ENCODE peak calls at places on chromosome 4, in nine cellular contexts. N is psoas muscle, L is astrocyte of the spinal cord, M is neural progenitor cell, W is sigmoid colon, Y is fibroblast of lung, E is lower lobe of right lung, D is foreskin fibroblast, X is left lung. Q is an unnamed sample.

GRCh38 chr4:98260047-98260578 is 1.1 kb upstream of the RAP1GDS1 start:
- DNase-seq in D (peak), N (peak), W (peak), L (no peak), E (no peak), X (no peak), Y (no peak), M (peak), Q (no peak)

GRCh38 chr4:155207534-155208257 is 740 bp upstream of the NPY2R start:
- DNase-seq in E (no peak), Y (peak), L (peak), X (peak), D (peak), N (peak), M (peak), W (no peak), Q (peak)

GRCh38 chr4:94690851-94691254 is 66.9 kb upstream of the BMPR1B start:
- DNase-seq in L (peak), N (no peak), M (no peak), W (no peak), Y (peak), E (no peak), X (no peak), D (peak), Q (no peak)

GRCh38 chr4:5734841-5735240 is 23.8 kb downstream of the EVC start:
- DNase-seq in D (no peak), W (no peak), X (no peak), L (no peak), N (peak), M (no peak), Y (no peak), E (no peak), Q (no peak)

GRCh38 chr4:154125340-154125739 is 336.5 kb upstream of the SFRP2 start:
- DNase-seq in Y (no peak), W (no peak), E (no peak), D (no peak), L (no peak), N (no peak), M (no peak), X (no peak), Q (no peak)

GRCh38 chr4:144304025-144304424 is 163.5 kb upstream of the GYPA start:
- DNase-seq in M (no peak), X (no peak), L (no peak), E (no peak), W (no peak), D (no peak), N (no peak), Y (peak), Q (no peak)

GRCh38 chr4:163681208-163681821 is 186.8 kb downstream of the TMA16 start:
- DNase-seq in X (no peak), W (no peak), L (peak), Y (no peak), M (peak), D (no peak), E (no peak), N (no peak), Q (no peak)

GRCh38 chr4:89438102-89438831 is 130.7 kb upstream of the GPRIN3 start:
- DNase-seq in L (no peak), Y (no peak), X (no peak), M (peak), N (no peak), W (no peak), E (peak), D (peak), Q (peak)

GRCh38 chr4:15756361-15756861 is 21.7 kb upstream of the CD38 start:
- DNase-seq in W (no peak), D (peak), M (no peak), X (no peak), N (no peak), E (no peak), L (peak), Y (peak), Q (no peak)

GRCh38 chr4:182067828-182068227 is 175.4 kb upstream of the TENM3 start:
- DNase-seq in N (no peak), E (no peak), L (peak), M (peak), W (no peak), D (no peak), Y (no peak), X (no peak), Q (no peak)

GRCh38 chr4:121358473-121358872 is 22.3 kb downstream of the QRFPR start:
- DNase-seq in D (peak), E (no peak), Y (peak), L (peak), W (no peak), N (no peak), M (no peak), X (no peak), Q (no peak)

GRCh38 chr4:147620315-147620714 is 3.1 kb downstream of the TMEM184C start:
- DNase-seq in E (no peak), Y (no peak), X (no peak), D (no peak), L (no peak), M (no peak), W (no peak), N (no peak), Q (no peak)

GRCh38 chr4:100188829-100189228 is 1.4 kb downstream of the DDIT4L start:
- DNase-seq in E (no peak), D (no peak), N (peak), L (no peak), Y (no peak), W (no peak), X (no peak), M (no peak), Q (no peak)

GRCh38 chr4:38529189-38530115 is 134.5 kb upstream of the KLF3 start:
- DNase-seq in N (no peak), D (no peak), L (no peak), M (no peak), E (peak), Y (no peak), W (no peak), X (no peak), Q (peak)

GRCh38 chr4:77156912-77157858 is at the start of gene CCNG2:
- DNase-seq in E (peak), M (peak), L (peak), N (peak), Y (peak), D (peak), W (peak), X (peak), Q (no peak)

GRCh38 chr4:127309360-127310095 is 323.2 kb upstream of the INTU start:
- DNase-seq in D (peak), X (no peak), M (no peak), W (no peak), Y (peak), L (peak), E (no peak), N (no peak), Q (peak)

GRCh38 chr4:75549019-75549418 is 6.8 kb upstream of the ODAPH start:
- DNase-seq in W (no peak), X (no peak), N (no peak), M (no peak), E (no peak), L (no peak), D (no peak), Y (no peak), Q (no peak)

GRCh38 chr4:73417973-73418372 is 13.9 kb downstream of the ALB start:
- DNase-seq in N (no peak), X (no peak), D (peak), L (peak), W (no peak), Y (peak), E (no peak), M (peak), Q (no peak)

GRCh38 chr4:176270669-176271068 is 1.6 kb upstream of the ASB5 start:
- DNase-seq in M (no peak), L (peak), Y (peak), W (peak), E (no peak), X (no peak), N (peak), D (peak), Q (peak)

GRCh38 chr4:92969650-92970370 is 666.0 kb downstream of the GRID2 start:
- DNase-seq in E (no peak), D (peak), X (no peak), N (no peak), W (no peak), M (no peak), L (peak), Y (peak), Q (peak)

GRCh38 chr4:21652508-21653108 is 296.0 kb downstream of the KCNIP4 start:
- DNase-seq in Y (no peak), M (no peak), D (peak), E (no peak), N (no peak), X (no peak), W (no peak), L (no peak), Q (no peak)

GRCh38 chr4:162392938-162393337 is 229.1 kb upstream of the FSTL5 start:
- DNase-seq in W (no peak), X (no peak), L (no peak), D (no peak), N (no peak), M (no peak), E (no peak), Y (no peak), Q (no peak)

GRCh38 chr4:170589597-170590191 is 499.9 kb upstream of the AADAT start:
- DNase-seq in N (no peak), Y (peak), D (peak), W (no peak), X (no peak), M (peak), E (no peak), L (peak), Q (peak)

GRCh38 chr4:140930556-140930955 is 174.4 kb upstream of the TBC1D9 start:
- DNase-seq in X (no peak), M (no peak), D (no peak), W (peak), E (no peak), Y (no peak), L (no peak), N (no peak), Q (no peak)

GRCh38 chr4:26296021-26296420 is 24.8 kb upstream of the RBPJ start:
- DNase-seq in D (no peak), M (no peak), L (no peak), N (no peak), Y (no peak), W (no peak), E (no peak), X (no peak), Q (no peak)

GRCh38 chr4:102007959-102008425 is 217.5 kb downstream of the BANK1 start:
- DNase-seq in Y (no peak), E (no peak), X (no peak), N (no peak), D (peak), W (no peak), L (no peak), M (no peak), Q (no peak)
- H3K4me3 ChIP-seq in Y (no peak), E (no peak), X (no peak), N (no peak), D (no peak), W (no peak), L (no peak), M (no peak), Q (no peak)

GRCh38 chr4:7157140-7157488 is 35.2 kb upstream of the SORCS2 start:
- DNase-seq in D (no peak), M (no peak), N (no peak), X (no peak), Y (no peak), W (no peak), L (no peak), E (no peak), Q (no peak)
- TF ChIP-seq CTCF in D (no peak), M (no peak), N (no peak), X (no peak), Y (no peak), W (no peak), L (no peak), E (no peak), Q (no peak)

DNA sequence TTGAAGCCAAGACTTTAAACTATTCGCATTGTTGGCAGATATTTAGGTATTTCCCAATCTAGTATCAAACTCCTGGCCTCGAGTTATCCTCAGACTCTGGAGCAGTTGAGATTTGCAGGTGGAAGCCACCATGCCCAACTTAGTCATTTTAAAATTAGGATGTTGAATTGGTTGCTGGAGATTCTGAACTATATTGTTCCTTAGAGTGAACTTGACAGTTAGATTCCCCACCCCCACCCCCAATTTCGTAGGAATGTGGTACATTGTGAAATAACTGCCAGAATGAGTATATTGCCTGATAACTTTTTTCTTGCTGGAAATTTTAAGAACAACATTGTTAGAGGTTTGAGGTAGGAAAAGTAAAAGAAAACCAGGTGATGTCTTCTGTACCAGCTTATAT is 2.3 kb downstream of the NOCT start:
- DNase-seq in W (no peak), X (no peak), M (no peak), D (peak), L (no peak), N (no peak), E (no peak), Y (peak), Q (no peak)
- H3K4me3 ChIP-seq in W (no peak), X (no peak), M (no peak), D (peak), L (no peak), N (peak), E (no peak), Y (peak), Q (peak)

DNA sequence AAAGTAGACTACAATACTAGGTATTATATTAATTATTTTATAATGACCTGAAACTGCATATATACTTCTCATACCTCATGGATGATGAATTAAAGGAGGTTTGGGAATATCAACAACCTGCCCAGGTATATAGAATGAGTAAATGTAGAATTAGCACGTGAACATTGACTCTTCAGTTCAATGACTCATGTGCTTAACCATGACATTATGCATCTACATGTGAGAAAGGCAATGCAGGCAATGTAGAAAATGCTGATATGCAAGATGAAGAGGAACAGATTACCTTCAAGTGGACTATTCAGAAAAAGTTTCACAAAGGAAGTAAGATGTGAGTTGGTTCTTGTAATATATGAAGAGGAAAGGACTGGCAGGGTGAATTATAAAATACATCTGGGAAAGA is 454.0 kb upstream of the ADGRL3 start:
- DNase-seq in W (no peak), E (no peak), X (no peak), D (no peak), Y (no peak), N (no peak), L (no peak), M (no peak), Q (no peak)
- TF ChIP-seq CTCF in W (no peak), E (no peak), X (no peak), D (no peak), Y (no peak), N (no peak), L (no peak), M (no peak), Q (no peak)

DNA sequence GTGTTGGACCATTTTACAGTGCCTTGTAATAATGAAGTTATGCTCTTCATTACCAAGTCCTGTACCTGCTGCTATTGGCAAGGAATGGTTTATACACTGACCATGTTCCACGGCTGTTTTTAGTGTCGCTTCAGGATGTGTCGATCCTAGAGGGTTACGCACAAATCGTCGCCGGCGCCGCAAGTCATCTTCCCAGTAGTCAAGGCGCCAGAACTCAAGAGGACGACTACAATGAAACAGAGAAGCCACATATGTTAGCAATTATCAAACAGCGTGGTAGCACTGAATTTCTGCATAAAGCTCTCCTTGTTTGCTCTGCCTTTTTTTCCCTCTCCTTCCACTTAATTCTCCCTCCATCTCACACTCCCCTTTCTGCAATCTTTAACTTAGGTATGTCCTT is 17.0 kb downstream of the MAB21L2 start:
- DNase-seq in X (peak), N (no peak), E (no peak), L (no peak), Y (no peak), M (no peak), D (peak), W (no peak), Q (no peak)
- H3K4me3 ChIP-seq in X (no peak), N (no peak), E (no peak), L (no peak), Y (no peak), M (no peak), D (no peak), W (no peak), Q (no peak)

DNA sequence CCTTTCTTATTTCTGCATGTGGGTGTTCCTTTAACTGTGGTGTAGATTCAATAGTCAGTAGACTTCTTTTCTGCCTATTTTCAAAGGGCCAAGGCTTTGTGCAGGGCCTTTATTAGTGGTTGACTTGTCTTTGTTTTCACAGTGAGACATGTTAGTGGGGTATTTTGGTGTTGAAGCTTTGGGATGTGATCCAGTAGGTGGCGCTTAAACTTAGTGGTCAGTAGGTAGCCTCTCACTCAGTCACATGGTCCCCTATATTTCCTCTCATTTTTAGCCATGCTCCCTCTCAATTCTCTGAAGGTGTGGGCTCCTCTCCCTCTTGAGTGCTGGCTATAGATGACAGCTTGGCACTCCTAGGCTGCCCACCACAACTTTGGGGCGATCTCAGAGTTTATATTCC is 23.4 kb upstream of the SLC10A7 start:
- DNase-seq in W (no peak), N (no peak), M (peak), L (peak), X (no peak), E (no peak), Y (peak), D (peak), Q (no peak)
- TF ChIP-seq CTCF in W (no peak), N (no peak), M (peak), L (peak), X (peak), E (peak), Y (peak), D (peak), Q (peak)

GRCh38 chr4:184792950-184793555 is 32.7 kb downstream of the ACSL1 start:
- DNase-seq in E (peak), D (peak), N (no peak), W (no peak), L (peak), X (no peak), M (no peak), Y (peak), Q (peak)
- H3K4me3 ChIP-seq in E (no peak), D (no peak), N (no peak), W (no peak), L (no peak), X (no peak), M (no peak), Y (no peak), Q (no peak)

GRCh38 chr4:158652920-158653319 is 18.8 kb downstream of the C4orf46 start:
- DNase-seq in L (no peak), E (no peak), W (no peak), Y (no peak), D (peak), X (no peak), M (no peak), N (no peak), Q (no peak)

GRCh38 chr4:158657291-158657690 is 14.4 kb downstream of the C4orf46 start:
- DNase-seq in N (no peak), X (peak), Y (no peak), E (no peak), D (no peak), L (no peak), M (no peak), W (no peak), Q (no peak)

DNA sequence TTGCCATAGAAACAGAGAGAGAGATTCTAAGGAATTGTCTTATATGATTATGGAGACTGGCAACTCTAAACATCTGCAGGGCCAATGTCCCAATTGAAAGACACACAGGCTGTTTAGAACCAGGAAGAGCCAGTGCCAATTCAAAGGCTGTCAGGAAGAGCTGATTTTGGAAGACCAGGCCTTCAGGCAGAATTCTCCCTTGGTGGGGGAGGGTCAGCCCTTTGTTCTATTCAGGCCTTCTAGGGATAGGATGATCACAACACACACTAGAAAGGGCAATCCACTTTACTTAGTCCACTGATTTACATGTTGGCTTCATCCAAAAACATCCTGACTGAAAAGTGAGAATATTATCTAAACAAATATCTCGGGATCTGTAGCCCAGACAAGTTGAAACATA is 15.2 kb downstream of the C4orf46 start:
- DNase-seq in E (no peak), N (no peak), D (no peak), L (no peak), M (peak), X (no peak), Y (no peak), W (no peak), Q (no peak)
- TF ChIP-seq CTCF in E (no peak), N (no peak), D (no peak), L (no peak), M (no peak), X (no peak), Y (no peak), W (no peak), Q (no peak)

Q was measured in epithelial cell of proximal tubule.